ENCODE peak calls at places on chromosomes 6 and 20, in six cellular contexts. X is T47D; O is NCI-H748 treated with DMSO at 0.1 percent for 48 hours; Z is activated CD4-positive, alpha-beta memory T cell treated with anti-CD3 and anti-CD28 coated beads for 36 hours; H is CD4-positive, alpha-beta T cell; W is GM12865. P is an unnamed sample.

GRCh38 chr20:49790077-49790798 is 22.4 kb upstream of the SLC9A8 start:
- DNase-seq in W (no peak), O (no peak), Z (no peak), X (no peak), H (no peak), P (no peak)

GRCh38 chr6:129575378-129576118 is 134.4 kb downstream of the ARHGAP18 start:
- DNase-seq in W (no peak), O (peak; percentile 23), X (peak; percentile 4), H (no peak), Z (no peak), P (peak; percentile 11)

GRCh38 chr6:21241231-21242130 is 352.1 kb upstream of the SOX4 start:
- DNase-seq in W (peak; percentile 23), O (no peak), H (no peak), X (no peak), Z (no peak), P (no peak)

GRCh38 chr6:108609276-108609769 is 48.6 kb downstream of the FOXO3 start:
- DNase-seq in X (no peak), Z (no peak), W (no peak), H (no peak), O (no peak), P (no peak)

GRCh38 chr6:36917541-36918193 is 31.9 kb downstream of the C6orf89 start:
- DNase-seq in O (no peak), Z (no peak), W (no peak), H (no peak), X (no peak), P (no peak)

GRCh38 chr6:83127976-83128375 is 60.5 kb downstream of the DOP1A start:
- DNase-seq in Z (no peak), W (no peak), O (no peak), X (no peak), H (no peak), P (no peak)

GRCh38 chr6:43983632-43984031 is 143.6 kb downstream of the MRPL14 start:
- DNase-seq in W (no peak), O (peak; percentile 89), Z (peak; percentile 3), X (no peak), H (no peak), P (no peak)

GRCh38 chr6:108581237-108581931 is 20.7 kb downstream of the FOXO3 start:
- DNase-seq in X (no peak), Z (no peak), O (peak; percentile 7), W (no peak), H (no peak), P (no peak)

GRCh38 chr20:64022671-64023070 is 13.3 kb upstream of the C20orf204 start:
- DNase-seq in O (no peak), X (no peak), W (no peak), Z (no peak), H (no peak), P (no peak)

GRCh38 chr20:25525857-25526256 is 59.5 kb downstream of the NINL start:
- DNase-seq in W (no peak), H (no peak), Z (no peak), X (no peak), O (no peak), P (no peak)

GRCh38 chr6:36210157-36210556 is 13.6 kb downstream of the BRPF3 start:
- DNase-seq in W (no peak), O (no peak), Z (no peak), H (no peak), X (no peak), P (no peak)

GRCh38 chr20:46099491-46100287 is 9.9 kb upstream of the NCOA5 start:
- DNase-seq in W (peak; percentile 68), Z (peak; percentile 23), X (no peak), H (no peak), O (no peak), P (no peak)

GRCh38 chr6:100803264-100803663 is 77.9 kb downstream of the ASCC3 start:
- DNase-seq in H (no peak), O (no peak), X (no peak), W (no peak), Z (no peak), P (no peak)

GRCh38 chr20:58327211-58327610 is 17.7 kb downstream of the RAB22A start:
- DNase-seq in Z (no peak), X (no peak), W (no peak), O (no peak), H (no peak), P (no peak)

GRCh38 chr20:25669826-25670422 is 26.7 kb downstream of the ZNF337 start:
- DNase-seq in X (no peak), H (no peak), Z (no peak), W (no peak), O (no peak), P (no peak)

GRCh38 chr6:125872259-125872921 is 81.6 kb downstream of the NCOA7 start:
- DNase-seq in Z (no peak), W (no peak), O (no peak), X (no peak), H (no peak), P (no peak)

GRCh38 chr6:88650029-88650619 is 313.3 kb downstream of the RNGTT start:
- DNase-seq in O (no peak), X (no peak), W (peak; percentile 91), Z (no peak), H (no peak), P (no peak)

GRCh38 chr20:18057106-18057993 is at the start of gene OVOL2:
- DNase-seq in O (peak; percentile 90), X (peak; percentile 93), Z (peak; percentile 10), W (no peak), H (no peak), P (peak; percentile 71)

GRCh38 chr6:17293395-17293794 is 12.2 kb downstream of the RBM24 start:
- DNase-seq in X (no peak), O (no peak), W (no peak), H (no peak), Z (no peak), P (no peak)

GRCh38 chr6:3227363-3228045 is at the start of gene TUBB2B:
- DNase-seq in W (peak; percentile 39), Z (no peak), X (no peak), O (peak; percentile 94), H (no peak), P (peak; percentile 54)

GRCh38 chr6:26328265-26328844 is 36.6 kb upstream of the BTN3A2 start:
- DNase-seq in Z (peak; percentile 37), W (peak; percentile 38), O (no peak), X (no peak), H (no peak), P (no peak)

GRCh38 chr6:134626131-134626530 is 308.2 kb upstream of the SGK1 start:
- DNase-seq in O (no peak), Z (no peak), X (no peak), W (no peak), H (no peak), P (no peak)

GRCh38 chr20:39875493-39876110 is 813.4 kb downstream of the MAFB start:
- DNase-seq in Z (no peak), O (no peak), H (no peak), X (no peak), W (no peak), P (no peak)

GRCh38 chr6:97669191-97669651 is 386.2 kb upstream of the MMS22L start:
- DNase-seq in Z (peak; percentile 51), W (peak; percentile 90), O (peak; percentile 29), H (no peak), X (no peak), P (no peak)

GRCh38 chr6:18493421-18493891 is 106.3 kb downstream of the RNF144B start:
- DNase-seq in O (no peak), W (no peak), X (peak; percentile 56), Z (no peak), H (no peak), P (no peak)

GRCh38 chr6:104955927-104956662 is 812 bp upstream of the LIN28B start:
- DNase-seq in O (peak; percentile 70), X (no peak), Z (no peak), H (no peak), W (no peak), P (no peak)

GRCh38 chr6:159772196-159772595 is 10.4 kb downstream of the ACAT2 start:
- DNase-seq in Z (no peak), H (no peak), O (no peak), W (no peak), X (no peak), P (no peak)

GRCh38 chr6:26216015-26216885 is 129.0 kb downstream of the HFE start:
- DNase-seq in W (peak; percentile 99), Z (peak; percentile 89), H (peak; percentile 71), O (peak; percentile 100), X (peak; percentile 72), P (no peak)

GRCh38 chr6:165013701-165014100 is 295.7 kb downstream of the C6orf118 start:
- DNase-seq in O (no peak), W (no peak), Z (no peak), H (no peak), X (no peak), P (no peak)

GRCh38 chr6:121205569-121205968 is 128.7 kb downstream of the TBC1D32 start:
- DNase-seq in H (no peak), O (no peak), Z (no peak), W (no peak), X (no peak), P (no peak)

GRCh38 chr6:27132532-27133280 is 114.8 kb upstream of the PRSS16 start:
- DNase-seq in Z (peak; percentile 95), W (peak; percentile 100), O (peak; percentile 100), X (no peak), H (peak; percentile 87), P (peak; percentile 81)

GRCh38 chr6:136873733-136874132 is 48.4 kb upstream of the SLC35D3 start:
- DNase-seq in O (no peak), H (no peak), Z (no peak), W (peak; percentile 3), X (no peak), P (no peak)

GRCh38 chr6:52312461-52312860 is 27.9 kb upstream of the MCM3 start:
- DNase-seq in O (no peak), X (no peak), H (no peak), W (no peak), Z (no peak), P (no peak)

GRCh38 chr6:84137989-84138575 is 89.4 kb downstream of the CEP162 start:
- DNase-seq in W (no peak), X (no peak), H (no peak), O (no peak), Z (no peak), P (no peak)

P was measured in HuH-7.5.